ENCODE peak calls at places on chromosome 21, in five cellular contexts. One of them, this sample, is unnamed.

GRCh38 chr21:33028759-33029511 is 3.2 kb downstream of the OLIG2 start:
- DNase-seq in foreskin keratinocyte: no peak
- DNase-seq in K562: no peak
- DNase-seq in kidney: no peak
- DNase-seq in cardiac fibroblast: no peak
- DNase-seq in this sample: no peak

GRCh38 chr21:10616535-10616934 is 95.2 kb downstream of the TPTE start:
- DNase-seq in foreskin keratinocyte: no peak
- DNase-seq in K562: no peak
- DNase-seq in kidney: peak; percentile 77
- DNase-seq in cardiac fibroblast: no peak
- DNase-seq in this sample: no peak

GRCh38 chr21:33362044-33362555 is 37.3 kb downstream of the IFNAR1 start:
- DNase-seq in foreskin keratinocyte: peak; percentile 45
- DNase-seq in K562: no peak
- DNase-seq in kidney: no peak
- DNase-seq in cardiac fibroblast: no peak
- DNase-seq in this sample: no peak

GRCh38 chr21:32712043-32712442 is 15.8 kb downstream of the SYNJ1 start:
- DNase-seq in foreskin keratinocyte: no peak
- DNase-seq in K562: no peak
- DNase-seq in kidney: no peak
- DNase-seq in cardiac fibroblast: no peak
- DNase-seq in this sample: no peak

GRCh38 chr21:32918467-32919140 is 107.1 kb upstream of the OLIG2 start:
- DNase-seq in foreskin keratinocyte: no peak
- DNase-seq in K562: no peak
- DNase-seq in kidney: no peak
- DNase-seq in cardiac fibroblast: no peak
- DNase-seq in this sample: no peak

GRCh38 chr21:31484219-31484618 is 140.2 kb upstream of the TIAM1 start:
- DNase-seq in foreskin keratinocyte: no peak
- DNase-seq in K562: no peak
- DNase-seq in kidney: no peak
- DNase-seq in cardiac fibroblast: no peak
- DNase-seq in this sample: no peak

GRCh38 chr21:32346951-32347350 is 45.9 kb downstream of the URB1 start:
- DNase-seq in foreskin keratinocyte: no peak
- DNase-seq in K562: no peak
- DNase-seq in kidney: no peak
- DNase-seq in cardiac fibroblast: no peak
- DNase-seq in this sample: no peak

GRCh38 chr21:26388731-26389231 is 184.3 kb downstream of the CYYR1 start:
- DNase-seq in foreskin keratinocyte: peak; percentile 77
- DNase-seq in K562: no peak
- DNase-seq in kidney: no peak
- DNase-seq in cardiac fibroblast: peak; percentile 48
- DNase-seq in this sample: no peak

GRCh38 chr21:46667735-46668380 is 32.4 kb downstream of the PRMT2 start:
- DNase-seq in foreskin keratinocyte: peak; percentile 23
- DNase-seq in K562: no peak
- DNase-seq in kidney: peak; percentile 72
- DNase-seq in cardiac fibroblast: peak; percentile 30
- DNase-seq in this sample: peak; percentile 47

GRCh38 chr21:25563399-25564116 is 43.7 kb downstream of the MRPL39 start:
- DNase-seq in foreskin keratinocyte: no peak
- DNase-seq in K562: no peak
- DNase-seq in kidney: no peak
- DNase-seq in cardiac fibroblast: peak; percentile 33
- DNase-seq in this sample: no peak

GRCh38 chr21:26115346-26115745 is 55.2 kb downstream of the APP start:
- DNase-seq in foreskin keratinocyte: no peak
- DNase-seq in K562: no peak
- DNase-seq in kidney: no peak
- DNase-seq in cardiac fibroblast: peak; percentile 43
- DNase-seq in this sample: no peak

GRCh38 chr21:43295016-43295958 is 126.5 kb downstream of the CRYAA start:
- DNase-seq in foreskin keratinocyte: no peak
- DNase-seq in K562: no peak
- DNase-seq in kidney: peak; percentile 44
- DNase-seq in cardiac fibroblast: no peak
- DNase-seq in this sample: no peak

GRCh38 chr21:24367936-24368335 is 1239.3 kb downstream of the MRPL39 start:
- DNase-seq in foreskin keratinocyte: peak; percentile 46
- DNase-seq in K562: no peak
- DNase-seq in kidney: no peak
- DNase-seq in cardiac fibroblast: no peak
- DNase-seq in this sample: no peak

GRCh38 chr21:31872452-31873274 is at the start of gene HUNK:
- DNase-seq in foreskin keratinocyte: peak; percentile 10
- DNase-seq in K562: no peak
- DNase-seq in kidney: peak; percentile 84
- DNase-seq in cardiac fibroblast: peak; percentile 32
- DNase-seq in this sample: peak; percentile 59

GRCh38 chr21:31580866-31581276 is 78.6 kb upstream of the SOD1 start:
- DNase-seq in foreskin keratinocyte: no peak
- DNase-seq in K562: peak; percentile 74
- DNase-seq in kidney: no peak
- DNase-seq in cardiac fibroblast: peak; percentile 73
- DNase-seq in this sample: peak; percentile 85

GRCh38 chr21:25911730-25912401 is 177.1 kb downstream of the GABPA start:
- DNase-seq in foreskin keratinocyte: no peak
- DNase-seq in K562: no peak
- DNase-seq in kidney: no peak
- DNase-seq in cardiac fibroblast: no peak
- DNase-seq in this sample: peak; percentile 6

GRCh38 chr21:33644383-33645074 is 2.2 kb downstream of the ITSN1 start:
- DNase-seq in foreskin keratinocyte: no peak
- DNase-seq in K562: no peak
- DNase-seq in kidney: no peak
- DNase-seq in cardiac fibroblast: peak; percentile 90
- DNase-seq in this sample: no peak

GRCh38 chr21:26554365-26554764 is 18.7 kb downstream of the CYYR1 start:
- DNase-seq in foreskin keratinocyte: no peak
- DNase-seq in K562: no peak
- DNase-seq in kidney: no peak
- DNase-seq in cardiac fibroblast: no peak
- DNase-seq in this sample: no peak

GRCh38 chr21:16592399-16592798 is 862.6 kb downstream of the USP25 start:
- DNase-seq in foreskin keratinocyte: no peak
- DNase-seq in K562: no peak
- DNase-seq in kidney: no peak
- DNase-seq in cardiac fibroblast: no peak
- DNase-seq in this sample: no peak

GRCh38 chr21:26079376-26079775 is 91.2 kb downstream of the APP start:
- DNase-seq in foreskin keratinocyte: no peak
- DNase-seq in K562: no peak
- DNase-seq in kidney: no peak
- DNase-seq in cardiac fibroblast: no peak
- DNase-seq in this sample: no peak

GRCh38 chr21:24023402-24023801 is 1583.9 kb downstream of the MRPL39 start:
- DNase-seq in foreskin keratinocyte: no peak
- DNase-seq in K562: no peak
- DNase-seq in kidney: no peak
- DNase-seq in cardiac fibroblast: no peak
- DNase-seq in this sample: no peak

GRCh38 chr21:25568230-25568629 is 39.1 kb downstream of the MRPL39 start:
- DNase-seq in foreskin keratinocyte: no peak
- DNase-seq in K562: no peak
- DNase-seq in kidney: peak; percentile 73
- DNase-seq in cardiac fibroblast: peak; percentile 83
- DNase-seq in this sample: no peak

GRCh38 chr21:16563795-16564194 is 834.0 kb downstream of the USP25 start:
- DNase-seq in foreskin keratinocyte: no peak
- DNase-seq in K562: no peak
- DNase-seq in kidney: peak; percentile 72
- DNase-seq in cardiac fibroblast: peak; percentile 58
- DNase-seq in this sample: no peak

GRCh38 chr21:17451364-17451869 is 61.4 kb upstream of the CXADR start:
- DNase-seq in foreskin keratinocyte: peak; percentile 37
- DNase-seq in K562: no peak
- DNase-seq in kidney: no peak
- DNase-seq in cardiac fibroblast: peak; percentile 70
- DNase-seq in this sample: no peak

GRCh38 chr21:17742181-17742580 is 77.0 kb downstream of the C21orf91 start:
- DNase-seq in foreskin keratinocyte: peak; percentile 58
- DNase-seq in K562: no peak
- DNase-seq in kidney: no peak
- DNase-seq in cardiac fibroblast: no peak
- DNase-seq in this sample: no peak

GRCh38 chr21:8989883-8990325 is 1531.5 kb upstream of the TPTE start:
- DNase-seq in foreskin keratinocyte: no peak
- DNase-seq in K562: peak; percentile 27
- DNase-seq in kidney: no peak
- DNase-seq in cardiac fibroblast: no peak
- DNase-seq in this sample: no peak

GRCh38 chr21:38520511-38520910 is 22.2 kb upstream of the ERG start:
- DNase-seq in foreskin keratinocyte: no peak
- DNase-seq in K562: no peak
- DNase-seq in kidney: no peak
- DNase-seq in cardiac fibroblast: no peak
- DNase-seq in this sample: no peak

GRCh38 chr21:33355996-33356395 is 31.2 kb downstream of the IFNAR1 start:
- DNase-seq in foreskin keratinocyte: no peak
- DNase-seq in K562: no peak
- DNase-seq in kidney: no peak
- DNase-seq in cardiac fibroblast: no peak
- DNase-seq in this sample: no peak

GRCh38 chr21:33259428-33259827 is 6.7 kb upstream of the IL10RB start:
- DNase-seq in foreskin keratinocyte: peak; percentile 39
- DNase-seq in K562: no peak
- DNase-seq in kidney: no peak
- DNase-seq in cardiac fibroblast: no peak
- DNase-seq in this sample: no peak

GRCh38 chr21:16455526-16455925 is 725.7 kb downstream of the USP25 start:
- DNase-seq in foreskin keratinocyte: no peak
- DNase-seq in K562: no peak
- DNase-seq in kidney: no peak
- DNase-seq in cardiac fibroblast: no peak
- DNase-seq in this sample: no peak

GRCh38 chr21:45228171-45228641 is 59.5 kb downstream of the POFUT2 start:
- DNase-seq in foreskin keratinocyte: peak; percentile 88
- DNase-seq in K562: no peak
- DNase-seq in kidney: no peak
- DNase-seq in cardiac fibroblast: peak; percentile 91
- DNase-seq in this sample: no peak
- TF ChIP-seq CTCF in foreskin keratinocyte: no peak
- TF ChIP-seq CTCF in K562: no peak
- TF ChIP-seq CTCF in kidney: no peak
- TF ChIP-seq CTCF in cardiac fibroblast: no peak
- TF ChIP-seq CTCF in this sample: no peak

GRCh38 chr21:39685236-39685635 is 59.7 kb upstream of the IGSF5 start:
- DNase-seq in foreskin keratinocyte: no peak
- DNase-seq in K562: no peak
- DNase-seq in kidney: no peak
- DNase-seq in cardiac fibroblast: no peak
- DNase-seq in this sample: no peak
- TF ChIP-seq CTCF in foreskin keratinocyte: no peak
- TF ChIP-seq CTCF in K562: no peak
- TF ChIP-seq CTCF in kidney: no peak
- TF ChIP-seq CTCF in cardiac fibroblast: no peak
- TF ChIP-seq CTCF in this sample: no peak

DNA sequence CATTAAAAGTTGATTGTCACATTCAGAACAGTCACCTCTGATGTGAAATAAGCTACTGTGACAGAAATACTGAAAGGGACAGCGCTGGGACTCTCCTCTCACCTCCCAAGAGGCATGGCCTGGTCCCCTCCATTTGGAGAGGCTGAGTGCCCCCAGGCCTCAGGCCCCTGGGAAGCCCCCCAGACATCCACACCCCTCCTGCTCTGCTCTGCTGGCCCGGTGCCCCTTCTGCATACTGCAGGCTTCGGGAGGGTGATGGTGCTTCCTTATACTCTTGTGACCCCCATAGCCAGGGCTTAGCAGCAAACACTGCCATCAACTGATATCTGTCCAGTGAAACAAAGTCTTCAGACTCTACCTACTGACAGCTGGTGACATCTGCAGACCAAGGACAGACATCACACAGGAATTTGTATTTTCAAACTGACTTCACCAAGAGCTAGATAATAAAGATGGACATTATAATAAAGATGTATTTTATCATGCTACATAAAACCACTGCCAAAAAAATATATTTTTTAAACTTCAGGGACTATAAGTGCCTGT is 36.9 kb downstream of the C2CD2 start:
- DNase-seq in foreskin keratinocyte: no peak
- DNase-seq in K562: no peak
- DNase-seq in kidney: no peak
- DNase-seq in cardiac fibroblast: no peak
- DNase-seq in this sample: no peak
- TF ChIP-seq CTCF in foreskin keratinocyte: no peak
- TF ChIP-seq CTCF in K562: no peak
- TF ChIP-seq CTCF in kidney: no peak
- TF ChIP-seq CTCF in cardiac fibroblast: no peak
- TF ChIP-seq CTCF in this sample: no peak

GRCh38 chr21:44742418-44743153 is 31.2 kb upstream of the TSPEAR start:
- DNase-seq in foreskin keratinocyte: no peak
- DNase-seq in K562: no peak
- DNase-seq in kidney: no peak
- DNase-seq in cardiac fibroblast: peak; percentile 34
- DNase-seq in this sample: no peak
- TF ChIP-seq CTCF in foreskin keratinocyte: peak; percentile 70
- TF ChIP-seq CTCF in K562: peak; percentile 35
- TF ChIP-seq CTCF in kidney: no peak
- TF ChIP-seq CTCF in cardiac fibroblast: peak; percentile 29
- TF ChIP-seq CTCF in this sample: peak; percentile 56

GRCh38 chr21:28193189-28193588 is 799.5 kb downstream of the LTN1 start:
- DNase-seq in foreskin keratinocyte: no peak
- DNase-seq in K562: no peak
- DNase-seq in kidney: no peak
- DNase-seq in cardiac fibroblast: no peak
- DNase-seq in this sample: no peak
- TF ChIP-seq CTCF in foreskin keratinocyte: peak; percentile 36
- TF ChIP-seq CTCF in K562: no peak
- TF ChIP-seq CTCF in kidney: peak; percentile 17
- TF ChIP-seq CTCF in cardiac fibroblast: peak; percentile 9
- TF ChIP-seq CTCF in this sample: no peak

GRCh38 chr21:37000381-37000780 is 6.1 kb upstream of the RIPPLY3 start:
- DNase-seq in foreskin keratinocyte: no peak
- DNase-seq in K562: no peak
- DNase-seq in kidney: no peak
- DNase-seq in cardiac fibroblast: no peak
- DNase-seq in this sample: no peak
- TF ChIP-seq CTCF in foreskin keratinocyte: peak; percentile 48
- TF ChIP-seq CTCF in K562: no peak
- TF ChIP-seq CTCF in kidney: no peak
- TF ChIP-seq CTCF in cardiac fibroblast: peak; percentile 15
- TF ChIP-seq CTCF in this sample: peak; percentile 24

DNA sequence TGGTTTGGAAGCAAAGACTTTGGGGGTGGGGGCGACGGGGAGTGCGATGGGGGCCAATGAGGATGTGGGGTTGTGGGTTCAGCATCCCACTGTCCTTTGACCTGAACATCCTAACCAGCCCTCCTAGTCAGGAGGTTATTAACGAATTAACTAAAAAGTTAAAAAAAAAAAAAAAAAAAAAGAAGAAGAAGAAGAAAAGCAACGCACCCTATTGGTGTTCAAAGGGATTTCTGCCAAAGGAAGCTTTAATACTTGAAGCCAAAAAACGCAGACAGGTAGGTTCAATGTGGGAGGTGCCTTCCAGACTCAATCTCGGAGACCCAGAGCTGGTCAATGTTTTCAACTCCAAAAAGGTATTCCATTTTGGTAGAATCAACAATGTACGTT is 2.2 kb downstream of the CLIC6 start:
- DNase-seq in foreskin keratinocyte: no peak
- DNase-seq in K562: no peak
- DNase-seq in kidney: no peak
- DNase-seq in cardiac fibroblast: no peak
- DNase-seq in this sample: no peak
- TF ChIP-seq CTCF in foreskin keratinocyte: peak; percentile 28
- TF ChIP-seq CTCF in K562: no peak
- TF ChIP-seq CTCF in kidney: no peak
- TF ChIP-seq CTCF in cardiac fibroblast: no peak
- TF ChIP-seq CTCF in this sample: no peak

This sample was measured in neural crest cell.